ENCODE peak calls at places on chromosomes 4 and X, in seven cellular contexts. F, E, O, Z, A, B and N are unnamed samples.

GRCh38 chrX:71846429-71846828 is 64.2 kb upstream of the NHSL2 start:
- DNase-seq in F (no peak), E (peak), O (no peak), Z (no peak), A (peak), B (peak), N (no peak)

GRCh38 chr4:54082168-54082567 is 17.8 kb upstream of the CHIC2 start:
- DNase-seq in F (peak), E (no peak), O (no peak), Z (no peak), A (peak), B (peak), N (no peak)

GRCh38 chrX:106802388-106803275 is at the start of gene TBC1D8B:
- DNase-seq in F (peak), E (peak), O (peak), Z (peak), A (peak), B (peak), N (peak)

GRCh38 chrX:53483838-53484420 is 49.8 kb upstream of the HSD17B10 start:
- DNase-seq in F (no peak), E (no peak), O (no peak), Z (no peak), A (peak), B (peak), N (no peak)

GRCh38 chr4:24137963-24138601 is 248.2 kb upstream of the PPARGC1A start:
- DNase-seq in F (no peak), E (no peak), O (no peak), Z (no peak), A (no peak), B (no peak), N (no peak)

GRCh38 chr4:100738388-100739165 is 220.8 kb upstream of the EMCN start:
- DNase-seq in F (peak), E (peak), O (peak), Z (peak), A (peak), B (peak), N (no peak)

GRCh38 chrX:15293471-15293870 is 22.0 kb downstream of the ASB11 start:
- DNase-seq in F (no peak), E (no peak), O (no peak), Z (no peak), A (no peak), B (no peak), N (no peak)

GRCh38 chrX:53000447-53001208 is 42.3 kb upstream of the FAM156A start:
- DNase-seq in F (no peak), E (no peak), O (no peak), Z (no peak), A (peak), B (no peak), N (no peak)

GRCh38 chrX:18885317-18886004 is 98.5 kb downstream of the PHKA2 start:
- DNase-seq in F (no peak), E (peak), O (no peak), Z (peak), A (peak), B (peak), N (no peak)

GRCh38 chr4:15702941-15703403 is at the start of gene BST1:
- DNase-seq in F (no peak), E (no peak), O (no peak), Z (peak), A (peak), B (peak), N (peak)

GRCh38 chrX:121308276-121308805 is 260.9 kb downstream of the GLUD2 start:
- DNase-seq in F (peak), E (peak), O (no peak), Z (peak), A (peak), B (peak), N (no peak)

GRCh38 chr4:47856713-47857112 is 18.8 kb upstream of the CORIN start:
- DNase-seq in F (no peak), E (no peak), O (no peak), Z (no peak), A (no peak), B (peak), N (no peak)

GRCh38 chr4:51925307-51925706 is 82.4 kb downstream of the DCUN1D4 start:
- DNase-seq in F (no peak), E (peak), O (no peak), Z (no peak), A (no peak), B (no peak), N (no peak)

GRCh38 chrX:40278340-40279090 is 180.8 kb upstream of the BCOR start:
- DNase-seq in F (no peak), E (no peak), O (no peak), Z (no peak), A (no peak), B (peak), N (no peak)

GRCh38 chrX:17511556-17511955 is 136.6 kb downstream of the NHS start:
- DNase-seq in F (no peak), E (no peak), O (no peak), Z (no peak), A (peak), B (peak), N (no peak)

GRCh38 chr4:75344915-75345314 is 169.3 kb downstream of the RCHY1 start:
- DNase-seq in F (no peak), E (no peak), O (no peak), Z (no peak), A (peak), B (peak), N (no peak)

GRCh38 chrX:9207142-9207541 is 173.2 kb upstream of the FAM9B start:
- DNase-seq in F (no peak), E (peak), O (no peak), Z (peak), A (no peak), B (no peak), N (no peak)

GRCh38 chr4:7029212-7029611 is 14.0 kb upstream of the TADA2B start:
- DNase-seq in F (no peak), E (no peak), O (no peak), Z (no peak), A (no peak), B (no peak), N (no peak)

GRCh38 chr4:83150563-83151330 is 36.2 kb upstream of the PLAC8 start:
- DNase-seq in F (no peak), E (no peak), O (no peak), Z (peak), A (no peak), B (peak), N (no peak)

GRCh38 chrX:118751950-118752783 is 24.8 kb downstream of the IL13RA1 start:
- DNase-seq in F (no peak), E (no peak), O (no peak), Z (no peak), A (no peak), B (no peak), N (no peak)

GRCh38 chrX:110418220-110418856 is 59.7 kb downstream of the RTL9 start:
- DNase-seq in F (no peak), E (peak), O (no peak), Z (peak), A (peak), B (peak), N (no peak)

GRCh38 chrX:38107028-38107427 is 100.7 kb downstream of the SYTL5 start:
- DNase-seq in F (no peak), E (no peak), O (no peak), Z (no peak), A (no peak), B (no peak), N (no peak)

GRCh38 chr4:159447296-159447695 is 344.4 kb downstream of the RAPGEF2 start:
- DNase-seq in F (no peak), E (no peak), O (no peak), Z (no peak), A (peak), B (peak), N (no peak)

GRCh38 chr4:21768349-21769310 is 179.9 kb downstream of the KCNIP4 start:
- DNase-seq in F (peak), E (peak), O (no peak), Z (peak), A (peak), B (peak), N (no peak)

GRCh38 chrX:68789966-68790365 is 38.9 kb upstream of the EFNB1 start:
- DNase-seq in F (no peak), E (peak), O (no peak), Z (no peak), A (no peak), B (no peak), N (no peak)

GRCh38 chr4:2274320-2275043 is 12.6 kb upstream of the MXD4 start:
- DNase-seq in F (no peak), E (no peak), O (no peak), Z (no peak), A (no peak), B (no peak), N (peak)

GRCh38 chrX:109448539-109448938 is 33.3 kb downstream of the GUCY2F start:
- DNase-seq in F (no peak), E (no peak), O (no peak), Z (no peak), A (peak), B (peak), N (no peak)

GRCh38 chrX:139086243-139086642 is 374.7 kb upstream of the FGF13 start:
- DNase-seq in F (no peak), E (no peak), O (no peak), Z (no peak), A (peak), B (no peak), N (no peak)

GRCh38 chrX:106959897-106960296 is 39.7 kb downstream of the CLDN2 start:
- DNase-seq in F (no peak), E (peak), O (no peak), Z (no peak), A (peak), B (no peak), N (no peak)

GRCh38 chr4:7886250-7886973 is 53.2 kb downstream of the AFAP1 start:
- DNase-seq in F (no peak), E (no peak), O (no peak), Z (no peak), A (peak), B (no peak), N (no peak)

GRCh38 chr4:95908806-95909205 is 68.9 kb downstream of the PDHA2 start:
- DNase-seq in F (no peak), E (no peak), O (no peak), Z (no peak), A (no peak), B (no peak), N (no peak)

GRCh38 chr4:36582214-36582613 is 300.8 kb downstream of the DTHD1 start:
- DNase-seq in F (no peak), E (no peak), O (no peak), Z (no peak), A (no peak), B (no peak), N (no peak)

GRCh38 chr4:175946472-175947116 is 119.0 kb upstream of the WDR17 start:
- DNase-seq in F (no peak), E (no peak), O (no peak), Z (no peak), A (peak), B (peak), N (no peak)

GRCh38 chr4:125677665-125678307 is 363.0 kb downstream of the FAT4 start:
- DNase-seq in F (no peak), E (no peak), O (no peak), Z (no peak), A (no peak), B (no peak), N (no peak)

GRCh38 chr4:120005091-120005490 is 61.6 kb downstream of the MAD2L1 start:
- DNase-seq in F (no peak), E (peak), O (no peak), Z (no peak), A (peak), B (peak), N (no peak)

GRCh38 chrX:69506617-69507499 is 2.7 kb downstream of the NALF2 start:
- DNase-seq in F (no peak), E (no peak), O (peak), Z (no peak), A (peak), B (no peak), N (no peak)

GRCh38 chr4:162972661-162973202 is 194.0 kb downstream of the NAF1 start:
- DNase-seq in F (no peak), E (peak), O (no peak), Z (no peak), A (no peak), B (no peak), N (no peak)

DNA sequence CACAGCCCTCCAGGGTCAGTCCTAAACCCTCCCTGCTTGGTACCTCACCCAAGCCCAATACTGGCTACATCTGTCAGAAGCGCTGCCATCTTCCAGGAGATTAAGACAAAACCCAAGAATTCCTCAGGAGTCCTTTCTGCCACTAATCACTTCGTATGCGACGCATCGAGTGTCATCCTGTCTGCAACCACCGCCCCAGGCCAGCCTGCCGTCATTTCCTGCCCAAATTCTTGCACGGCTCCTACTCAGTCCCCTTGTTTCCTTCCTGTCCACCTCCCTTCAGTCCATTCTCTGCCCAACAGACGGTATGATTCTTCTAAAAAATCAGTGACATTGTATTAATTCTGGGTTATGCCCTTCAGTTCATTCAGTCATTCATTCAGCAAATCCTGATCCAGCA is 113.6 kb downstream of the NFKB1 start:
- DNase-seq in F (no peak), E (peak), O (no peak), Z (no peak), A (no peak), B (no peak), N (no peak)
- H3K27ac ChIP-seq in F (no peak), E (no peak), O (no peak), Z (no peak), A (no peak), B (no peak), N (no peak)

DNA sequence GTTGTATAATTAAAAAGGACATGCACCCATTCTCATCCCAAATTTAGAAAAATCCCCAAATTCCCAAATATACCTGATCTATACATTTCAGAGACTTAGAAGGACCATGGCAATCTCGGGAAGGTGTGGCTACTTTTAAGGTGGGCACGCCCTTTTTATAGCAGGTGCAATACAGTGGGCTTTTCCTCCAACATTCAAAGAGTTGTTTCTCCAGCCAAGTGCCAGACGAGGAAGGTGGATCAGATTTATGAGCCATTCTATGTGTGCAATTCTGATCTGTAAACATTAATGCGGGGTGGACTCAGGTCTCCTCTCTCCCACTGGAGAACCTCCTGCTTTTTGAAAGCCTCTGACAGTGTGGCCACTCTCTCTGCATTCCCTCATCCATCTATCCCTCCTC is 33.8 kb downstream of the PRKX start:
- DNase-seq in F (no peak), E (no peak), O (no peak), Z (no peak), A (no peak), B (no peak), N (no peak)
- H3K27ac ChIP-seq in F (no peak), E (no peak), O (no peak), Z (no peak), A (no peak), B (no peak), N (no peak)

GRCh38 chr4:25310825-25311210 is 1.8 kb upstream of the ZCCHC4 start:
- DNase-seq in F (no peak), E (no peak), O (no peak), Z (no peak), A (no peak), B (no peak), N (no peak)
- H3K27ac ChIP-seq in F (no peak), E (no peak), O (no peak), Z (no peak), A (no peak), B (no peak), N (no peak)

DNA sequence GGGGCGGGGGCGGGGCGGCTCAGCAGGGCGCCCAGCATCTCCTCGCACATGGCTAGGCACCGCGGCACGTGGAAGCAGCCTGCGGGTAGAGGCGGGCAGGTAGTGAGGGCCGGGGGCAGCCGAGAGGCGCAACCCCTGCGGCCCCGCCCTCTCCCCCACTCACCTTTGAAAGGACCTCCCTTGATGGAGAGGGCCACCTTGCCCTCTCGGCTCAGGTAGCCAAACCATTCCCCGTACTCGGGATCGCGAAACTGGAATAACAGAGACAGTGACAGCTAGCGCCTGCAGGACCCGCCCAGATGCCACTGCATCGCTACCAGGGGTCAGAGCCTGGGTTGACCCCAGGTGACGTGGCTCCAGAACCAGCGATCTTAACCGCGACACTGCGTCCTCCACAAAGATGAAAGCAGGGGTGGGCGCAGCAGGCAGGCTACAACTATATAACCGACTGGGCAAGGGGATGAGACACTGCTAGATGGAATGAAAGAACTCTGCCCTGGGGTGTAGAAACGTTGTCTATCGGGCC is 552 bp upstream of the NAA10 start:
- DNase-seq in F (no peak), E (peak), O (no peak), Z (no peak), A (no peak), B (no peak), N (no peak)
- H3K27ac ChIP-seq in F (peak), E (no peak), O (peak), Z (peak), A (no peak), B (no peak), N (no peak)

GRCh38 chrX:78105944-78106650 is 2.0 kb downstream of the PGK1 start:
- DNase-seq in F (no peak), E (no peak), O (no peak), Z (no peak), A (peak), B (peak), N (no peak)
- H3K27ac ChIP-seq in F (no peak), E (no peak), O (peak), Z (no peak), A (no peak), B (no peak), N (no peak)

GRCh38 chr4:37646237-37646636 is 39.9 kb downstream of the RELL1 start:
- DNase-seq in F (no peak), E (no peak), O (no peak), Z (no peak), A (no peak), B (no peak), N (no peak)
- H3K27ac ChIP-seq in F (no peak), E (no peak), O (no peak), Z (no peak), A (no peak), B (no peak), N (no peak)

GRCh38 chr4:3768842-3769641 is 2.9 kb downstream of the ADRA2C start:
- DNase-seq in F (no peak), E (no peak), O (no peak), Z (no peak), A (no peak), B (no peak), N (no peak)
- H3K27ac ChIP-seq in F (no peak), E (no peak), O (no peak), Z (no peak), A (no peak), B (no peak), N (no peak)